ENCODE peak calls at places on chromosomes 5 and 9, in ten cellular contexts. Y is prostate gland; R is NCI-H2081; G is activated naive CD4-positive, alpha-beta T cell; M is NCI-H510A; U is KBM-7; E is caudate nucleus; S is naive thymus-derived CD8-positive, alpha-beta T cell; O is mesenchymal stem cell; Q is IMR-90. A is an unnamed sample.

GRCh38 chr5:73115399-73116051 is 4.8 kb upstream of the TMEM171 start:
- DNase-seq in Y (no peak), R (no peak), G (no peak), M (no peak), U (no peak), E (no peak), S (no peak), O (peak), Q (peak), A (no peak)

GRCh38 chr5:135535820-135536801 is at the start of gene NEUROG1:
- DNase-seq in Y (no peak), R (no peak), G (no peak), M (no peak), U (no peak), E (no peak), S (no peak), O (no peak), Q (no peak), A (peak)

GRCh38 chr9:108972186-108972585 is 38.0 kb downstream of the ABITRAM start:
- DNase-seq in Y (no peak), R (no peak), G (no peak), M (no peak), U (no peak), E (no peak), S (no peak), O (no peak), Q (no peak), A (no peak)

GRCh38 chr5:109099081-109099480 is 310.7 kb downstream of the PJA2 start:
- DNase-seq in Y (no peak), R (no peak), G (no peak), M (no peak), U (no peak), E (no peak), S (no peak), O (no peak), Q (peak), A (no peak)

GRCh38 chr9:131712151-131712716 is 27.6 kb downstream of the RAPGEF1 start:
- DNase-seq in Y (no peak), R (no peak), G (no peak), M (no peak), U (no peak), E (no peak), S (no peak), O (no peak), Q (no peak), A (no peak)

GRCh38 chr5:151107738-151108520 is 27.1 kb upstream of the TNIP1 start:
- DNase-seq in Y (peak), R (no peak), G (no peak), M (no peak), U (no peak), E (no peak), S (no peak), O (no peak), Q (peak), A (no peak)

GRCh38 chr9:121835581-121836381 is 184.3 kb downstream of the DAB2IP start:
- DNase-seq in Y (no peak), R (no peak), G (no peak), M (no peak), U (no peak), E (no peak), S (no peak), O (peak), Q (peak), A (peak)

GRCh38 chr9:100581661-100582060 is 3.8 kb downstream of the CAVIN4 start:
- DNase-seq in Y (no peak), R (no peak), G (no peak), M (no peak), U (no peak), E (no peak), S (no peak), O (no peak), Q (no peak), A (no peak)